ENCODE peak calls at places on chromosome 14, in six cellular contexts. T is activated gamma-delta T cell treated with anti-CD3 and anti-CD28 coated beads, Interleukin-2, amount 50 U/mL, for 16 hours; Q is HCEC 1CT; C is fibroblast of mammary gland; R is endothelial cell; K is stimulated activated CD4-positive, alpha-beta T cell treated with anti-CD3 and anti-CD28 coated beads, Interleukin-15, amount 100 ng/mL, for 1 hour. L is an unnamed sample.

GRCh38 chr14:53545217-53545616 is 392.1 kb upstream of the DDHD1 start:
- DNase-seq in T (no peak), Q (no peak), C (no peak), R (no peak), K (no peak), L (no peak)

GRCh38 chr14:39442293-39442692 is 10.1 kb upstream of the FBXO33 start:
- DNase-seq in T (no peak), Q (no peak), C (peak; percentile 86), R (no peak), K (no peak), L (no peak)

GRCh38 chr14:98924046-98924445 is 348.0 kb downstream of the BCL11B start:
- DNase-seq in T (no peak), Q (no peak), C (no peak), R (no peak), K (no peak), L (no peak)

GRCh38 chr14:23353433-23353780 is 720 bp upstream of the SLC22A17 start:
- DNase-seq in T (no peak), Q (no peak), C (no peak), R (no peak), K (no peak), L (no peak)

GRCh38 chr14:96084796-96085195 is 45.6 kb downstream of the C14orf132 start:
- DNase-seq in T (no peak), Q (no peak), C (no peak), R (no peak), K (no peak), L (no peak)

GRCh38 chr14:101400815-101401214 is 160.5 kb upstream of the DIO3 start:
- DNase-seq in T (no peak), Q (no peak), C (peak; percentile 25), R (no peak), K (no peak), L (no peak)

GRCh38 chr14:34937442-34937841 is 45.4 kb upstream of the SRP54 start:
- DNase-seq in T (no peak), Q (no peak), C (no peak), R (no peak), K (no peak), L (no peak)

GRCh38 chr14:70873627-70874026 is 33.6 kb upstream of the PCNX1 start:
- DNase-seq in T (no peak), Q (no peak), C (no peak), R (no peak), K (no peak), L (no peak)

GRCh38 chr14:53183611-53184010 is 30.5 kb upstream of the DDHD1 start:
- DNase-seq in T (no peak), Q (peak; percentile 1), C (peak; percentile 6), R (no peak), K (no peak), L (no peak)

GRCh38 chr14:104294983-104295680 is 156.7 kb downstream of the KIF26A start:
- DNase-seq in T (no peak), Q (no peak), C (no peak), R (no peak), K (no peak), L (no peak)

GRCh38 chr14:102363182-102363952 is 626 bp downstream of the TECPR2 start:
- DNase-seq in T (no peak), Q (peak; percentile 13), C (peak; percentile 57), R (no peak), K (no peak), L (no peak)

GRCh38 chr14:57486767-57487379 is 6.8 kb downstream of the CCDC198 start:
- DNase-seq in T (no peak), Q (peak; percentile 43), C (peak; percentile 63), R (no peak), K (no peak), L (no peak)

GRCh38 chr14:71021347-71022014 is 114.2 kb downstream of the PCNX1 start:
- DNase-seq in T (no peak), Q (peak; percentile 93), C (peak; percentile 88), R (no peak), K (no peak), L (no peak)

GRCh38 chr14:65961004-65961403 is 525.2 kb upstream of the CCDC196 start:
- DNase-seq in T (peak; percentile 52), Q (peak; percentile 27), C (peak; percentile 62), R (peak; percentile 75), K (peak; percentile 70), L (peak; percentile 63)

GRCh38 chr14:20632831-20633771 is 8.4 kb downstream of the OR6S1 start:
- DNase-seq in T (peak; percentile 41), Q (peak; percentile 74), C (peak; percentile 91), R (peak; percentile 62), K (peak; percentile 50), L (peak; percentile 84)

GRCh38 chr14:82872494-82872893 is 1338.8 kb upstream of the SEL1L start:
- DNase-seq in T (no peak), Q (no peak), C (no peak), R (no peak), K (no peak), L (no peak)

GRCh38 chr14:19920021-19920657 is at the start of gene OR4K5:
- DNase-seq in T (no peak), Q (no peak), C (no peak), R (no peak), K (no peak), L (no peak)

GRCh38 chr14:105207460-105207901 is 26.4 kb upstream of the NUDT14 start:
- DNase-seq in T (no peak), Q (no peak), C (no peak), R (no peak), K (no peak), L (no peak)

GRCh38 chr14:35499180-35499579 is 34.8 kb upstream of the INSM2 start:
- DNase-seq in T (no peak), Q (no peak), C (no peak), R (no peak), K (no peak), L (no peak)

GRCh38 chr14:99731536-99732435 is 47.7 kb downstream of the CYP46A1 start:
- DNase-seq in T (no peak), Q (no peak), C (no peak), R (peak; percentile 2), K (no peak), L (no peak)

GRCh38 chr14:91377700-91378652 is 39.6 kb downstream of the CCDC88C start:
- DNase-seq in T (peak; percentile 41), Q (no peak), C (no peak), R (no peak), K (no peak), L (peak; percentile 77)

GRCh38 chr14:77151245-77151644 is 9.7 kb upstream of the ZDHHC22 start:
- DNase-seq in T (no peak), Q (peak; percentile 22), C (peak; percentile 8), R (peak; percentile 66), K (no peak), L (no peak)

GRCh38 chr14:38199768-38200167 is 7.9 kb upstream of the SSTR1 start:
- DNase-seq in T (no peak), Q (peak; percentile 88), C (peak; percentile 73), R (no peak), K (no peak), L (no peak)

GRCh38 chr14:60102389-60102788 is 10.7 kb downstream of the PCNX4 start:
- DNase-seq in T (no peak), Q (peak; percentile 90), C (peak; percentile 95), R (no peak), K (no peak), L (no peak)

GRCh38 chr14:68157971-68158371 is 338.4 kb downstream of the RAD51B start:
- DNase-seq in T (no peak), Q (no peak), C (peak; percentile 44), R (no peak), K (no peak), L (no peak)

GRCh38 chr14:93286212-93286890 is 46.5 kb downstream of the BTBD7 start:
- DNase-seq in T (no peak), Q (no peak), C (no peak), R (no peak), K (no peak), L (no peak)

GRCh38 chr14:73240816-73241480 is 3.6 kb downstream of the PAPLN start:
- DNase-seq in T (no peak), Q (no peak), C (no peak), R (no peak), K (no peak), L (no peak)

GRCh38 chr14:100155049-100155621 is 4.3 kb downstream of the DEGS2 start:
- DNase-seq in T (no peak), Q (no peak), C (peak; percentile 47), R (peak; percentile 53), K (no peak), L (no peak)

GRCh38 chr14:102557434-102558226 is 34.8 kb upstream of the RCOR1 start:
- DNase-seq in T (no peak), Q (no peak), C (no peak), R (no peak), K (no peak), L (no peak)

GRCh38 chr14:101153691-101154090 is 250.2 kb upstream of the RTL1 start:
- DNase-seq in T (no peak), Q (no peak), C (no peak), R (no peak), K (no peak), L (no peak)

GRCh38 chr14:49483266-49483665 is 102.9 kb downstream of the RPS29 start:
- DNase-seq in T (no peak), Q (no peak), C (no peak), R (no peak), K (no peak), L (no peak)

GRCh38 chr14:59566281-59566680 is 10.3 kb downstream of the CCDC175 start:
- DNase-seq in T (no peak), Q (no peak), C (no peak), R (no peak), K (no peak), L (no peak)

GRCh38 chr14:36756221-36756620 is 94.6 kb downstream of the PAX9 start:
- DNase-seq in T (no peak), Q (no peak), C (no peak), R (no peak), K (no peak), L (no peak)

GRCh38 chr14:64454671-64455070 is 10.6 kb upstream of the AKAP5 start:
- DNase-seq in T (no peak), Q (no peak), C (no peak), R (no peak), K (no peak), L (no peak)

GRCh38 chr14:51638071-51638944 is 13.4 kb upstream of the FRMD6 start:
- DNase-seq in T (no peak), Q (no peak), C (peak; percentile 67), R (no peak), K (no peak), L (no peak)

GRCh38 chr14:20775043-20775442 is 6.0 kb upstream of the RNASE6 start:
- DNase-seq in T (no peak), Q (no peak), C (no peak), R (no peak), K (no peak), L (no peak)

GRCh38 chr14:22769369-22769768 is 2.9 kb downstream of the OXA1L start:
- DNase-seq in T (no peak), Q (no peak), C (no peak), R (no peak), K (no peak), L (no peak)

GRCh38 chr14:105855246-105855892 is 329.0 kb downstream of the TMEM121 start:
- DNase-seq in T (no peak), Q (no peak), C (no peak), R (no peak), K (no peak), L (peak; percentile 40)